ENCODE peak calls at places on chromosomes 12 and 14, in seven cellular contexts. I is GM13977; C is OCI-LY7; U is ovary; V is CD4-positive, alpha-beta T cell; S is cardiac fibroblast; N is hepatocyte. X is an unnamed sample.

GRCh38 chr12:100794441-100795192 is at the start of gene ANO4:
- DNase-seq in I (no peak), C (no peak), U (no peak), V (no peak), S (peak; percentile 5), N (peak; percentile 53), X (no peak)

GRCh38 chr14:102215522-102216250 is 76.0 kb downstream of the WDR20 start:
- DNase-seq in I (no peak), C (no peak), U (no peak), V (no peak), S (no peak), N (no peak), X (no peak)

GRCh38 chr12:39300799-39301198 is 142.1 kb downstream of the KIF21A start:
- DNase-seq in I (no peak), C (no peak), U (no peak), V (no peak), S (peak; percentile 37), N (no peak), X (no peak)

GRCh38 chr12:91817512-91817911 is 328.1 kb downstream of the BTG1 start:
- DNase-seq in I (no peak), C (no peak), U (no peak), V (no peak), S (peak; percentile 20), N (no peak), X (no peak)

GRCh38 chr14:81509838-81510452 is 23.7 kb downstream of the SEL1L start:
- DNase-seq in I (no peak), C (no peak), U (no peak), V (no peak), S (no peak), N (no peak), X (no peak)

GRCh38 chr12:42094277-42094676 is 50.4 kb downstream of the GXYLT1 start:
- DNase-seq in I (no peak), C (no peak), U (no peak), V (peak; percentile 6), S (peak; percentile 65), N (peak; percentile 23), X (peak; percentile 47)

GRCh38 chr12:123223241-123223668 is 9.7 kb downstream of the MPHOSPH9 start:
- DNase-seq in I (peak; percentile 32), C (no peak), U (no peak), V (peak; percentile 36), S (no peak), N (no peak), X (peak; percentile 82)

GRCh38 chr14:86296173-86296572 is 766.2 kb downstream of the FLRT2 start:
- DNase-seq in I (no peak), C (no peak), U (no peak), V (no peak), S (peak; percentile 85), N (no peak), X (no peak)

GRCh38 chr12:7403466-7403865 is 40.5 kb downstream of the CD163L1 start:
- DNase-seq in I (no peak), C (no peak), U (no peak), V (no peak), S (no peak), N (peak; percentile 11), X (no peak)

GRCh38 chr14:58501214-58501816 is 73.8 kb downstream of the KIAA0586 start:
- DNase-seq in I (peak; percentile 27), C (peak; percentile 68), U (no peak), V (peak; percentile 21), S (peak; percentile 91), N (peak; percentile 80), X (peak; percentile 32)

GRCh38 chr14:21104448-21105060 is 3.7 kb downstream of the TMEM253 start:
- DNase-seq in I (peak; percentile 70), C (peak; percentile 80), U (peak; percentile 79), V (peak; percentile 66), S (peak; percentile 87), N (peak; percentile 90), X (peak; percentile 80)

GRCh38 chr14:90720832-90721231 is 95.4 kb downstream of the TTC7B start:
- DNase-seq in I (no peak), C (no peak), U (no peak), V (no peak), S (no peak), N (no peak), X (no peak)

GRCh38 chr12:6871052-6871957 is 1.8 kb downstream of the SPSB2 start:
- DNase-seq in I (peak; percentile 41), C (peak; percentile 26), U (no peak), V (no peak), S (no peak), N (peak; percentile 65), X (peak; percentile 66)

GRCh38 chr12:121133838-121134237 is 1.2 kb downstream of the P2RX7 start:
- DNase-seq in I (no peak), C (no peak), U (no peak), V (no peak), S (no peak), N (no peak), X (no peak)

GRCh38 chr12:92987362-92987761 is 58.3 kb upstream of the EEA1 start:
- DNase-seq in I (no peak), C (peak; percentile 79), U (no peak), V (no peak), S (peak; percentile 94), N (peak; percentile 85), X (peak; percentile 14)

GRCh38 chr12:124399622-124400021 is 104.7 kb downstream of the RFLNA start:
- DNase-seq in I (peak; percentile 86), C (peak; percentile 42), U (peak; percentile 61), V (no peak), S (no peak), N (no peak), X (peak; percentile 42)

GRCh38 chr14:51458563-51458955 is 193.2 kb upstream of the FRMD6 start:
- DNase-seq in I (no peak), C (no peak), U (no peak), V (no peak), S (no peak), N (no peak), X (no peak)

GRCh38 chr14:97315790-97316189 is 518.6 kb downstream of the VRK1 start:
- DNase-seq in I (no peak), C (no peak), U (no peak), V (no peak), S (no peak), N (no peak), X (peak; percentile 13)

GRCh38 chr12:72564120-72564519 is 291.9 kb downstream of the TRHDE start:
- DNase-seq in I (no peak), C (no peak), U (no peak), V (no peak), S (no peak), N (no peak), X (no peak)

GRCh38 chr14:105398726-105399440 is 545 bp downstream of the TEX22 start:
- DNase-seq in I (no peak), C (peak; percentile 67), U (no peak), V (peak; percentile 26), S (peak; percentile 53), N (peak; percentile 48), X (peak; percentile 53)

DNA sequence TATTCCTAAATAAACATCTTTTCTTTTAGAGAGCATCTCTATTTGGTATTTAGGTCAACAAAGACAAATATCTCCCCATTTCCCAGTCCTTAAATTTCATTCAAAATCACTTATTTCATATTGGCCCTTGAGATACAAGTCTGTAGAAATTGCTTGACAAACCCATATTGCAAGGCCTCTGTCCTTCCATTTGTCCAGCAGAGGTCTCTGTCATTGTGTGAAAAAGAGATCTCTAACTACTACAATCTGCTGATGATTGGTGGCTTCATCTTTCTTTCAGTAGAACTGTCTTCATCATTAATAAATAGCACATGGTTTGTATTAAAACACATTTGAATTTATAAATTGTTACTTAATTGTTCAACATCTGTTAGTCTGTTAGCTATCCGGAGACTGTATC is 252.6 kb downstream of the ACSS3 start:
- DNase-seq in I (no peak), C (no peak), U (no peak), V (no peak), S (no peak), N (no peak), X (no peak)
- TF ChIP-seq CTCF in I (peak; percentile 14), C (peak; percentile 39), U (no peak), V (no peak), S (no peak), N (no peak), X (no peak)

DNA sequence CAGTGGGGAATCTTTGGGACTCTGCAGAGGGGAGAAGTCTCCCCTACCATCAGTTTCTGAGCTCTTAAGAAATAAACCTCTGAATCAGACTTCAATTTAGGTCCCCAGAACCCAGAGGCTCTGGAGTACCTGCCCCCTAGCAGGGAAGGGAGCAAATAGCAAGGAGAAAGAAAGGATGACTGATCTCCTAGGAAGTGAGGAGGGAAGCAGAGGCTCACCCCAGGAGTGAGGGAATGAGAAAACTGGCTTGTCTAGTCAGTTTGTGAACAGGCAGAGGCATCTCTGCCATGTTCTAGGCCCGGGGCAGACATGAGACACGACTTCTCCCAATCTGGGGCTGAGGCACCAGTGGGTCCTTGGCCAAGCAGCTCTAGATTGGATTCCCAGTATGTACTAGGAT is 24.3 kb upstream of the SMUG1 start:
- DNase-seq in I (no peak), C (no peak), U (no peak), V (no peak), S (no peak), N (no peak), X (no peak)
- TF ChIP-seq CTCF in I (no peak), C (no peak), U (no peak), V (no peak), S (peak; percentile 17), N (no peak), X (no peak)

GRCh38 chr12:115323223-115323905 is 639.4 kb upstream of the TBX3 start:
- DNase-seq in I (no peak), C (no peak), U (no peak), V (no peak), S (no peak), N (no peak), X (no peak)

GRCh38 chr12:115325858-115326257 is 641.9 kb upstream of the TBX3 start:
- DNase-seq in I (no peak), C (no peak), U (no peak), V (no peak), S (no peak), N (no peak), X (no peak)

GRCh38 chr12:115322275-115322674 is 638.3 kb upstream of the TBX3 start:
- DNase-seq in I (peak; percentile 25), C (no peak), U (no peak), V (no peak), S (peak; percentile 29), N (no peak), X (no peak)

GRCh38 chr12:115320967-115321366 is 637.0 kb upstream of the TBX3 start:
- DNase-seq in I (no peak), C (no peak), U (no peak), V (no peak), S (peak; percentile 13), N (no peak), X (no peak)

GRCh38 chr12:115324949-115325638 is 641.1 kb upstream of the TBX3 start:
- DNase-seq in I (no peak), C (no peak), U (no peak), V (no peak), S (no peak), N (no peak), X (no peak)
- TF ChIP-seq CTCF in I (no peak), C (no peak), U (no peak), V (no peak), S (no peak), N (no peak), X (no peak)

GRCh38 chr12:43914923-43915468 is 79.1 kb downstream of the TMEM117 start:
- DNase-seq in I (peak; percentile 13), C (no peak), U (no peak), V (no peak), S (no peak), N (peak; percentile 8), X (no peak)
- TF ChIP-seq CTCF in I (peak; percentile 37), C (peak; percentile 35), U (no peak), V (no peak), S (no peak), N (peak; percentile 22), X (no peak)

X was measured in activated CD8-positive, alpha-beta T cell treated with anti-CD3 and anti-CD28 coated beads for 36 hours.